ENCODE peak calls at places on chromosomes 1 and 21, in eight cellular contexts. One of them, this sample, is unnamed.
A peak's percentile ranks its signal among the peaks of the same experiment; 100 is the strongest.

GRCh38 chr1:228149341-228150020 is at the start of gene GJC2:
- DNase-seq in IMR-90: peak; percentile 18
- DNase-seq in OCI-LY7: peak; percentile 55
- DNase-seq in esophagus squamous epithelium: no peak
- DNase-seq in CD8-positive, alpha-beta T cell: no peak
- DNase-seq in cardiac muscle cell: peak; percentile 53
- DNase-seq in SJSA1: no peak
- DNase-seq in neuronal stem cell: no peak
- DNase-seq in this sample: peak; percentile 58

GRCh38 chr1:35499652-35500176 is 57.5 kb downstream of the KIAA0319L start:
- DNase-seq in IMR-90: no peak
- DNase-seq in OCI-LY7: no peak
- DNase-seq in esophagus squamous epithelium: no peak
- DNase-seq in CD8-positive, alpha-beta T cell: peak; percentile 50
- DNase-seq in cardiac muscle cell: no peak
- DNase-seq in SJSA1: no peak
- DNase-seq in neuronal stem cell: no peak
- DNase-seq in this sample: no peak

GRCh38 chr1:167747988-167748387 is 26.2 kb downstream of the MPZL1 start:
- DNase-seq in IMR-90: peak; percentile 58
- DNase-seq in OCI-LY7: no peak
- DNase-seq in esophagus squamous epithelium: no peak
- DNase-seq in CD8-positive, alpha-beta T cell: no peak
- DNase-seq in cardiac muscle cell: peak; percentile 34
- DNase-seq in SJSA1: no peak
- DNase-seq in neuronal stem cell: no peak
- DNase-seq in this sample: no peak

GRCh38 chr1:31535561-31535960 is 40.8 kb upstream of the TINAGL1 start:
- DNase-seq in IMR-90: no peak
- DNase-seq in OCI-LY7: no peak
- DNase-seq in esophagus squamous epithelium: no peak
- DNase-seq in CD8-positive, alpha-beta T cell: no peak
- DNase-seq in cardiac muscle cell: no peak
- DNase-seq in SJSA1: no peak
- DNase-seq in neuronal stem cell: no peak
- DNase-seq in this sample: no peak

GRCh38 chr1:208652300-208653160 is 408.3 kb upstream of the PLXNA2 start:
- DNase-seq in IMR-90: peak; percentile 66
- DNase-seq in OCI-LY7: peak; percentile 37
- DNase-seq in esophagus squamous epithelium: no peak
- DNase-seq in CD8-positive, alpha-beta T cell: no peak
- DNase-seq in cardiac muscle cell: peak; percentile 79
- DNase-seq in SJSA1: peak; percentile 53
- DNase-seq in neuronal stem cell: peak; percentile 45
- DNase-seq in this sample: peak; percentile 10

GRCh38 chr1:167630568-167631385 is 745 bp downstream of the RCSD1 start:
- DNase-seq in IMR-90: no peak
- DNase-seq in OCI-LY7: peak; percentile 42
- DNase-seq in esophagus squamous epithelium: no peak
- DNase-seq in CD8-positive, alpha-beta T cell: peak; percentile 37
- DNase-seq in cardiac muscle cell: no peak
- DNase-seq in SJSA1: no peak
- DNase-seq in neuronal stem cell: no peak
- DNase-seq in this sample: peak; percentile 26

GRCh38 chr1:75950176-75950575 is 18.0 kb upstream of the ASB17 start:
- DNase-seq in IMR-90: no peak
- DNase-seq in OCI-LY7: no peak
- DNase-seq in esophagus squamous epithelium: no peak
- DNase-seq in CD8-positive, alpha-beta T cell: no peak
- DNase-seq in cardiac muscle cell: no peak
- DNase-seq in SJSA1: no peak
- DNase-seq in neuronal stem cell: no peak
- DNase-seq in this sample: no peak

GRCh38 chr1:172719694-172720138 is 60.8 kb downstream of the FASLG start:
- DNase-seq in IMR-90: peak; percentile 57
- DNase-seq in OCI-LY7: peak; percentile 53
- DNase-seq in esophagus squamous epithelium: no peak
- DNase-seq in CD8-positive, alpha-beta T cell: no peak
- DNase-seq in cardiac muscle cell: peak; percentile 69
- DNase-seq in SJSA1: no peak
- DNase-seq in neuronal stem cell: peak; percentile 39
- DNase-seq in this sample: no peak

GRCh38 chr1:241828576-241828975 is 19.4 kb upstream of the EXO1 start:
- DNase-seq in IMR-90: peak; percentile 54
- DNase-seq in OCI-LY7: no peak
- DNase-seq in esophagus squamous epithelium: no peak
- DNase-seq in CD8-positive, alpha-beta T cell: no peak
- DNase-seq in cardiac muscle cell: peak; percentile 5
- DNase-seq in SJSA1: peak; percentile 56
- DNase-seq in neuronal stem cell: no peak
- DNase-seq in this sample: no peak

GRCh38 chr21:42569732-42570301 is 56.2 kb downstream of the SLC37A1 start:
- DNase-seq in IMR-90: no peak
- DNase-seq in OCI-LY7: no peak
- DNase-seq in esophagus squamous epithelium: no peak
- DNase-seq in CD8-positive, alpha-beta T cell: no peak
- DNase-seq in cardiac muscle cell: no peak
- DNase-seq in SJSA1: peak; percentile 32
- DNase-seq in neuronal stem cell: no peak
- DNase-seq in this sample: no peak

GRCh38 chr1:214990619-214991018 is 91.9 kb upstream of the KCNK2 start:
- DNase-seq in IMR-90: peak; percentile 99
- DNase-seq in OCI-LY7: no peak
- DNase-seq in esophagus squamous epithelium: no peak
- DNase-seq in CD8-positive, alpha-beta T cell: no peak
- DNase-seq in cardiac muscle cell: peak; percentile 83
- DNase-seq in SJSA1: no peak
- DNase-seq in neuronal stem cell: no peak
- DNase-seq in this sample: no peak

GRCh38 chr1:23578311-23578996 is 19.2 kb upstream of the ID3 start:
- DNase-seq in IMR-90: peak; percentile 72
- DNase-seq in OCI-LY7: peak; percentile 77
- DNase-seq in esophagus squamous epithelium: no peak
- DNase-seq in CD8-positive, alpha-beta T cell: no peak
- DNase-seq in cardiac muscle cell: peak; percentile 48
- DNase-seq in SJSA1: no peak
- DNase-seq in neuronal stem cell: no peak
- DNase-seq in this sample: no peak

GRCh38 chr1:98991127-98992003 is 13.3 kb downstream of the PLPPR5 start:
- DNase-seq in IMR-90: peak; percentile 93
- DNase-seq in OCI-LY7: peak; percentile 25
- DNase-seq in esophagus squamous epithelium: no peak
- DNase-seq in CD8-positive, alpha-beta T cell: no peak
- DNase-seq in cardiac muscle cell: peak; percentile 73
- DNase-seq in SJSA1: no peak
- DNase-seq in neuronal stem cell: no peak
- DNase-seq in this sample: no peak

GRCh38 chr1:66502084-66502483 is 31.9 kb upstream of the SGIP1 start:
- DNase-seq in IMR-90: no peak
- DNase-seq in OCI-LY7: no peak
- DNase-seq in esophagus squamous epithelium: no peak
- DNase-seq in CD8-positive, alpha-beta T cell: no peak
- DNase-seq in cardiac muscle cell: no peak
- DNase-seq in SJSA1: no peak
- DNase-seq in neuronal stem cell: no peak
- DNase-seq in this sample: no peak

GRCh38 chr1:5903031-5903430 is 89.2 kb downstream of the NPHP4 start:
- DNase-seq in IMR-90: no peak
- DNase-seq in OCI-LY7: no peak
- DNase-seq in esophagus squamous epithelium: no peak
- DNase-seq in CD8-positive, alpha-beta T cell: no peak
- DNase-seq in cardiac muscle cell: no peak
- DNase-seq in SJSA1: no peak
- DNase-seq in neuronal stem cell: no peak
- DNase-seq in this sample: no peak

GRCh38 chr21:46208761-46209721 is 19.5 kb downstream of the LSS start:
- DNase-seq in IMR-90: no peak
- DNase-seq in OCI-LY7: no peak
- DNase-seq in esophagus squamous epithelium: no peak
- DNase-seq in CD8-positive, alpha-beta T cell: no peak
- DNase-seq in cardiac muscle cell: no peak
- DNase-seq in SJSA1: no peak
- DNase-seq in neuronal stem cell: no peak
- DNase-seq in this sample: no peak

GRCh38 chr1:34759472-34760357 is at the start of gene GJB4:
- DNase-seq in IMR-90: no peak
- DNase-seq in OCI-LY7: no peak
- DNase-seq in esophagus squamous epithelium: no peak
- DNase-seq in CD8-positive, alpha-beta T cell: no peak
- DNase-seq in cardiac muscle cell: no peak
- DNase-seq in SJSA1: no peak
- DNase-seq in neuronal stem cell: no peak
- DNase-seq in this sample: no peak

GRCh38 chr21:45308211-45309068 is 20.7 kb upstream of the POFUT2 start:
- DNase-seq in IMR-90: peak; percentile 88
- DNase-seq in OCI-LY7: peak; percentile 16
- DNase-seq in esophagus squamous epithelium: no peak
- DNase-seq in CD8-positive, alpha-beta T cell: no peak
- DNase-seq in cardiac muscle cell: peak; percentile 93
- DNase-seq in SJSA1: peak; percentile 92
- DNase-seq in neuronal stem cell: no peak
- DNase-seq in this sample: no peak

GRCh38 chr1:231186356-231187115 is 24.7 kb downstream of the TRIM67 start:
- DNase-seq in IMR-90: no peak
- DNase-seq in OCI-LY7: no peak
- DNase-seq in esophagus squamous epithelium: no peak
- DNase-seq in CD8-positive, alpha-beta T cell: no peak
- DNase-seq in cardiac muscle cell: no peak
- DNase-seq in SJSA1: no peak
- DNase-seq in neuronal stem cell: no peak
- DNase-seq in this sample: no peak

GRCh38 chr1:20291621-20292020 is 946 bp downstream of the VWA5B1 start:
- DNase-seq in IMR-90: no peak
- DNase-seq in OCI-LY7: no peak
- DNase-seq in esophagus squamous epithelium: no peak
- DNase-seq in CD8-positive, alpha-beta T cell: no peak
- DNase-seq in cardiac muscle cell: no peak
- DNase-seq in SJSA1: no peak
- DNase-seq in neuronal stem cell: no peak
- DNase-seq in this sample: no peak

GRCh38 chr1:26677306-26678115 is 18.3 kb upstream of the ARID1A start:
- DNase-seq in IMR-90: peak; percentile 64
- DNase-seq in OCI-LY7: peak; percentile 82
- DNase-seq in esophagus squamous epithelium: no peak
- DNase-seq in CD8-positive, alpha-beta T cell: peak; percentile 59
- DNase-seq in cardiac muscle cell: peak; percentile 77
- DNase-seq in SJSA1: peak; percentile 67
- DNase-seq in neuronal stem cell: no peak
- DNase-seq in this sample: peak; percentile 63

GRCh38 chr1:43538969-43539368 is 8.3 kb downstream of the PTPRF start:
- DNase-seq in IMR-90: no peak
- DNase-seq in OCI-LY7: no peak
- DNase-seq in esophagus squamous epithelium: no peak
- DNase-seq in CD8-positive, alpha-beta T cell: no peak
- DNase-seq in cardiac muscle cell: no peak
- DNase-seq in SJSA1: no peak
- DNase-seq in neuronal stem cell: no peak
- DNase-seq in this sample: no peak

GRCh38 chr1:43536864-43537358 is 6.2 kb downstream of the PTPRF start:
- DNase-seq in IMR-90: no peak
- DNase-seq in OCI-LY7: no peak
- DNase-seq in esophagus squamous epithelium: no peak
- DNase-seq in CD8-positive, alpha-beta T cell: no peak
- DNase-seq in cardiac muscle cell: no peak
- DNase-seq in SJSA1: no peak
- DNase-seq in neuronal stem cell: no peak
- DNase-seq in this sample: no peak

GRCh38 chr1:43536196-43536863 is 5.6 kb downstream of the PTPRF start:
- DNase-seq in IMR-90: no peak
- DNase-seq in OCI-LY7: no peak
- DNase-seq in esophagus squamous epithelium: no peak
- DNase-seq in CD8-positive, alpha-beta T cell: no peak
- DNase-seq in cardiac muscle cell: no peak
- DNase-seq in SJSA1: no peak
- DNase-seq in neuronal stem cell: no peak
- DNase-seq in this sample: no peak

GRCh38 chr1:43538143-43538487 is 7.4 kb downstream of the PTPRF start:
- DNase-seq in IMR-90: no peak
- DNase-seq in OCI-LY7: no peak
- DNase-seq in esophagus squamous epithelium: no peak
- DNase-seq in CD8-positive, alpha-beta T cell: no peak
- DNase-seq in cardiac muscle cell: no peak
- DNase-seq in SJSA1: no peak
- DNase-seq in neuronal stem cell: no peak
- DNase-seq in this sample: no peak

GRCh38 chr1:43537423-43538142 is 6.9 kb downstream of the PTPRF start:
- DNase-seq in IMR-90: peak; percentile 20
- DNase-seq in OCI-LY7: no peak
- DNase-seq in esophagus squamous epithelium: no peak
- DNase-seq in CD8-positive, alpha-beta T cell: no peak
- DNase-seq in cardiac muscle cell: no peak
- DNase-seq in SJSA1: no peak
- DNase-seq in neuronal stem cell: no peak
- DNase-seq in this sample: no peak
- H3K27ac ChIP-seq in IMR-90: no peak overlapping the region
- H3K27ac ChIP-seq in OCI-LY7: no peak overlapping the region
- H3K27ac ChIP-seq in esophagus squamous epithelium: peak overlapping the region; percentile 96
- H3K27ac ChIP-seq in CD8-positive, alpha-beta T cell: no peak overlapping the region
- H3K27ac ChIP-seq in cardiac muscle cell: no peak overlapping the region
- H3K27ac ChIP-seq in SJSA1: no peak overlapping the region
- H3K27ac ChIP-seq in neuronal stem cell: no peak overlapping the region
- H3K27ac ChIP-seq in this sample: peak overlapping the region; percentile 14

GRCh38 chr1:198444792-198445191 is 95.7 kb downstream of the ATP6V1G3 start:
- DNase-seq in IMR-90: peak; percentile 90
- DNase-seq in OCI-LY7: no peak
- DNase-seq in esophagus squamous epithelium: no peak
- DNase-seq in CD8-positive, alpha-beta T cell: no peak
- DNase-seq in cardiac muscle cell: peak; percentile 77
- DNase-seq in SJSA1: no peak
- DNase-seq in neuronal stem cell: no peak
- DNase-seq in this sample: no peak
- H3K27ac ChIP-seq in IMR-90: no peak overlapping the region
- H3K27ac ChIP-seq in OCI-LY7: no peak overlapping the region
- H3K27ac ChIP-seq in esophagus squamous epithelium: no peak overlapping the region
- H3K27ac ChIP-seq in CD8-positive, alpha-beta T cell: no peak overlapping the region
- H3K27ac ChIP-seq in cardiac muscle cell: no peak overlapping the region
- H3K27ac ChIP-seq in SJSA1: peak overlapping the region; percentile 67
- H3K27ac ChIP-seq in neuronal stem cell: no peak overlapping the region
- H3K27ac ChIP-seq in this sample: no peak overlapping the region

DNA sequence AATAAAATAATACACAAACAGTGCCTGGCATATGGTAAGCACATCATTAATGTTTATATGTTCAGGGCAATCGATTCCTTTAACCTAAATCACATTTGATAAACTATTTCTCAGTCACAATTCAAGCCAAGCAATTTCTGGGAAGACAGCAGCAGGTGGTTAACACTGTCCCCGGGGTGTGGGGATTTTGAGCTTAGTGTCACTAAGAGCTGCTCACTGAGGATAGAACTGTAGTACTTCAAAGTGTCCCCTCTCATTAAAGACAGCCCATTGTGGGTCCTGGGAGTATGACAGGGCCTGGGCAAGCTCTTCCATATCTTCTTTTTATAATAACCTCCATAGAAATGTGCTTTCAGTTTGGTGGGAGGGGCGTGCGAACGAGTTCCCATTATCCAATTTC is 8.4 kb upstream of the GALNT2 start:
- DNase-seq in IMR-90: no peak
- DNase-seq in OCI-LY7: no peak
- DNase-seq in esophagus squamous epithelium: no peak
- DNase-seq in CD8-positive, alpha-beta T cell: no peak
- DNase-seq in cardiac muscle cell: no peak
- DNase-seq in SJSA1: no peak
- DNase-seq in neuronal stem cell: no peak
- DNase-seq in this sample: no peak
- H3K27ac ChIP-seq in IMR-90: no peak overlapping the region
- H3K27ac ChIP-seq in OCI-LY7: no peak overlapping the region
- H3K27ac ChIP-seq in esophagus squamous epithelium: no peak overlapping the region
- H3K27ac ChIP-seq in CD8-positive, alpha-beta T cell: no peak overlapping the region
- H3K27ac ChIP-seq in cardiac muscle cell: no peak overlapping the region
- H3K27ac ChIP-seq in SJSA1: no peak overlapping the region
- H3K27ac ChIP-seq in neuronal stem cell: no peak overlapping the region
- H3K27ac ChIP-seq in this sample: no peak overlapping the region

GRCh38 chr21:32377991-32378390 is 14.8 kb downstream of the URB1 start:
- DNase-seq in IMR-90: no peak
- DNase-seq in OCI-LY7: no peak
- DNase-seq in esophagus squamous epithelium: no peak
- DNase-seq in CD8-positive, alpha-beta T cell: no peak
- DNase-seq in cardiac muscle cell: no peak
- DNase-seq in SJSA1: no peak
- DNase-seq in neuronal stem cell: no peak
- DNase-seq in this sample: no peak
- H3K27ac ChIP-seq in IMR-90: no peak overlapping the region
- H3K27ac ChIP-seq in OCI-LY7: no peak overlapping the region
- H3K27ac ChIP-seq in esophagus squamous epithelium: no peak overlapping the region
- H3K27ac ChIP-seq in CD8-positive, alpha-beta T cell: no peak overlapping the region
- H3K27ac ChIP-seq in cardiac muscle cell: no peak overlapping the region
- H3K27ac ChIP-seq in SJSA1: no peak overlapping the region
- H3K27ac ChIP-seq in neuronal stem cell: no peak overlapping the region
- H3K27ac ChIP-seq in this sample: peak overlapping the region; percentile 56